ENCODE peak calls at places on chromosomes 5 and 9, in nine cellular contexts. J, W, X, B, D, O, H, A and F are unnamed samples.

GRCh38 chr9:88721028-88721427 is 186.1 kb downstream of the NXNL2 start:
- DNase-seq in J (no peak), W (no peak), X (no peak), B (no peak), D (no peak), O (no peak), H (no peak), A (no peak), F (no peak)

GRCh38 chr9:107246259-107247254 is 36.5 kb upstream of the RAD23B start:
- DNase-seq in J (no peak), W (peak), X (no peak), B (peak), D (no peak), O (peak), H (no peak), A (no peak), F (no peak)

GRCh38 chr9:15187589-15187988 is 119.4 kb downstream of the TTC39B start:
- DNase-seq in J (no peak), W (no peak), X (no peak), B (no peak), D (no peak), O (no peak), H (peak), A (no peak), F (no peak)

GRCh38 chr9:20606637-20607036 is 15.7 kb downstream of the MLLT3 start:
- DNase-seq in J (no peak), W (no peak), X (no peak), B (no peak), D (no peak), O (no peak), H (no peak), A (no peak), F (no peak)

GRCh38 chr9:90641868-90642558 is 611 bp downstream of the DIRAS2 start:
- DNase-seq in J (no peak), W (no peak), X (peak), B (peak), D (no peak), O (no peak), H (no peak), A (no peak), F (peak)

GRCh38 chr5:31220968-31221367 is 27.5 kb downstream of the CDH6 start:
- DNase-seq in J (no peak), W (no peak), X (no peak), B (no peak), D (no peak), O (no peak), H (no peak), A (no peak), F (no peak)

GRCh38 chr5:175734501-175734900 is 76.6 kb downstream of the HRH2 start:
- DNase-seq in J (no peak), W (no peak), X (no peak), B (no peak), D (no peak), O (no peak), H (no peak), A (no peak), F (no peak)

GRCh38 chr5:180629703-180630382 is 19.6 kb downstream of the FLT4 start:
- DNase-seq in J (no peak), W (no peak), X (no peak), B (no peak), D (no peak), O (no peak), H (no peak), A (no peak), F (no peak)

GRCh38 chr9:133839822-133840329 is 101.7 kb upstream of the SARDH start:
- DNase-seq in J (no peak), W (peak), X (no peak), B (peak), D (no peak), O (peak), H (no peak), A (no peak), F (no peak)

GRCh38 chr9:133333011-133333410 is 3.0 kb downstream of the SURF6 start:
- DNase-seq in J (no peak), W (peak), X (no peak), B (no peak), D (no peak), O (no peak), H (no peak), A (no peak), F (no peak)